ENCODE peak calls at places on chromosome 3, in eight cellular contexts. E is pulmonary artery endothelial cell, H is HTR-8/SVneo, Z is mesenteric fat pad, G is OCI-LY7, M is AG09319, O is EL, X is retinal pigment epithelial cell. F is an unnamed sample.

GRCh38 chr3:37197810-37198371 is 23.5 kb upstream of the LRRFIP2 start:
- DNase-seq in E (no peak), M (no peak), X (peak), Z (no peak), O (peak), G (no peak), H (no peak), F (no peak)

GRCh38 chr3:25910997-25911396 is 121.1 kb downstream of the OXSM start:
- DNase-seq in Z (no peak), X (no peak), E (no peak), O (peak), G (peak), M (no peak), H (no peak), F (peak)

GRCh38 chr3:153789380-153789779 is 331.8 kb upstream of the ARHGEF26 start:
- DNase-seq in E (no peak), H (no peak), G (no peak), Z (no peak), O (no peak), X (no peak), M (no peak), F (no peak)

GRCh38 chr3:136818851-136819783 is at the start of gene SLC35G2:
- DNase-seq in M (no peak), E (no peak), X (no peak), G (peak), Z (peak), H (peak), O (peak), F (peak)

GRCh38 chr3:36697397-36698001 is 66.9 kb downstream of the DCLK3 start:
- DNase-seq in E (no peak), O (no peak), X (no peak), M (no peak), H (no peak), G (no peak), Z (no peak), F (no peak)

GRCh38 chr3:32872487-32873382 is 54.9 kb downstream of the TRIM71 start:
- DNase-seq in H (no peak), X (peak), O (peak), M (no peak), G (no peak), Z (no peak), E (no peak), F (no peak)

GRCh38 chr3:16697437-16698258 is 92.4 kb upstream of the DAZL start:
- DNase-seq in G (no peak), M (no peak), X (no peak), O (peak), H (no peak), E (no peak), Z (no peak), F (peak)

GRCh38 chr3:168048414-168049330 is 47.1 kb downstream of the GOLIM4 start:
- DNase-seq in E (no peak), Z (no peak), O (no peak), G (no peak), X (no peak), H (no peak), M (no peak), F (no peak)

GRCh38 chr3:43505351-43505750 is 116.5 kb downstream of the ANO10 start:
- DNase-seq in Z (no peak), M (no peak), O (peak), H (no peak), G (no peak), X (no peak), E (no peak), F (no peak)

GRCh38 chr3:159782724-159783421 is 205.8 kb upstream of the IL12A start:
- DNase-seq in X (no peak), M (no peak), H (no peak), E (no peak), G (no peak), Z (no peak), O (no peak), F (no peak)

GRCh38 chr3:1091276-1091675 is 1.5 kb upstream of the CNTN6 start:
- DNase-seq in G (no peak), H (no peak), E (no peak), Z (no peak), O (no peak), X (peak), M (no peak), F (no peak)

GRCh38 chr3:31361391-31362273 is 171.1 kb upstream of the STT3B start:
- DNase-seq in M (no peak), Z (no peak), E (no peak), X (no peak), O (peak), G (no peak), H (peak), F (no peak)

GRCh38 chr3:127373701-127374625 is 86.1 kb upstream of the PRR20G start:
- DNase-seq in H (no peak), E (no peak), O (peak), Z (peak), M (no peak), G (peak), X (no peak), F (no peak)

F was measured in germinal center.